ENCODE peak calls at places on chromosome 21, in five cellular contexts. T is K562, E is transverse colon, Q is HepG2, A is tibial nerve. H is an unnamed sample. For H3K4me1, the result is how much of the 10 kb centered on the place peaks cover.

GRCh38 chr21:44438531-44439210 is 16.6 kb upstream of the LRRC3 start:
- DNase-seq in E (peak), Q (no peak), A (no peak), T (no peak), H (peak)

GRCh38 chr21:45285266-45285931 is 2.3 kb downstream of the POFUT2 start:
- DNase-seq in E (peak), A (peak), T (no peak), Q (no peak), H (peak)

GRCh38 chr21:43917515-43918384 is 52.7 kb downstream of the AGPAT3 start:
- DNase-seq in Q (peak), T (peak), E (peak), A (no peak), H (peak)

GRCh38 chr21:44390886-44391285 is 37.5 kb downstream of the TRPM2 start:
- DNase-seq in Q (no peak), E (no peak), A (no peak), T (no peak), H (no peak)

GRCh38 chr21:31201144-31201543 is 142.9 kb downstream of the TIAM1 start:
- DNase-seq in Q (no peak), E (no peak), A (no peak), T (no peak), H (no peak)

GRCh38 chr21:43209575-43210453 is 41.0 kb downstream of the CRYAA start:
- DNase-seq in A (peak), E (no peak), T (no peak), Q (peak), H (no peak)

GRCh38 chr21:31459457-31459856 is 115.4 kb upstream of the TIAM1 start:
- DNase-seq in A (no peak), T (peak), E (no peak), Q (no peak), H (no peak)

GRCh38 chr21:25421327-25422028 is 185.8 kb downstream of the MRPL39 start:
- DNase-seq in E (peak), Q (no peak), A (no peak), T (no peak), H (peak)

GRCh38 chr21:14762734-14763694 is 216.9 kb upstream of the SAMSN1 start:
- DNase-seq in E (no peak), T (peak), A (no peak), Q (no peak), H (no peak)

GRCh38 chr21:19712441-19712840 is 1285.8 kb upstream of the NCAM2 start:
- DNase-seq in T (no peak), Q (no peak), E (no peak), A (no peak), H (no peak)

GRCh38 chr21:44516342-44516741 is 23.7 kb downstream of the KRTAP10-1 start:
- DNase-seq in A (no peak), E (no peak), Q (no peak), T (no peak), H (no peak)

GRCh38 chr21:45897191-45898027 is 84.2 kb upstream of the COL6A1 start:
- DNase-seq in A (no peak), Q (no peak), E (no peak), T (no peak), H (no peak)

GRCh38 chr21:46388206-46388880 is 64.4 kb downstream of the PCNT start:
- DNase-seq in E (no peak), T (no peak), Q (no peak), A (no peak), H (no peak)

GRCh38 chr21:33673473-33673872 is 31.2 kb downstream of the ITSN1 start:
- DNase-seq in T (no peak), A (no peak), E (no peak), Q (no peak), H (no peak)

GRCh38 chr21:25791321-25791720 is 56.5 kb downstream of the GABPA start:
- DNase-seq in A (no peak), T (no peak), E (no peak), Q (peak), H (no peak)

GRCh38 chr21:29238052-29238966 is 60.4 kb upstream of the BACH1 start:
- DNase-seq in T (no peak), Q (no peak), E (no peak), A (no peak), H (no peak)

GRCh38 chr21:31730687-31731111 is 1.2 kb downstream of the SCAF4 start:
- DNase-seq in T (peak), Q (peak), A (no peak), E (no peak), H (no peak)

GRCh38 chr21:46150073-46150472 is 5.3 kb downstream of the FTCD start:
- DNase-seq in A (peak), E (peak), T (no peak), Q (no peak), H (no peak)

GRCh38 chr21:44051462-44051941 is 39.4 kb downstream of the TRAPPC10 start:
- DNase-seq in T (no peak), A (no peak), Q (no peak), E (no peak), H (no peak)

GRCh38 chr21:29335720-29336119 is 37.0 kb downstream of the BACH1 start:
- DNase-seq in Q (no peak), E (no peak), A (no peak), T (no peak), H (no peak)

GRCh38 chr21:23811802-23812201 is 1795.5 kb downstream of the MRPL39 start:
- DNase-seq in T (no peak), Q (no peak), A (no peak), E (no peak), H (no peak)

GRCh38 chr21:14881863-14882262 is 182.9 kb downstream of the NRIP1 start:
- DNase-seq in E (no peak), A (no peak), T (no peak), Q (no peak), H (no peak)

GRCh38 chr21:33449650-33450049 is 30.1 kb downstream of the TMEM50B start:
- DNase-seq in T (no peak), Q (no peak), A (no peak), E (no peak), H (no peak)

GRCh38 chr21:28776251-28776650 is 216.4 kb downstream of the LTN1 start:
- DNase-seq in Q (no peak), A (no peak), T (no peak), E (no peak), H (no peak)

GRCh38 chr21:29376556-29376955 is 77.8 kb downstream of the BACH1 start:
- DNase-seq in T (peak), A (no peak), Q (peak), E (peak), H (peak)

GRCh38 chr21:35202431-35202830 is 153.3 kb upstream of the RUNX1 start:
- DNase-seq in Q (no peak), E (no peak), A (no peak), T (no peak), H (no peak)

GRCh38 chr21:33885158-33885514 is 30.5 kb downstream of the ATP5PO start:
- DNase-seq in E (no peak), A (no peak), T (no peak), Q (no peak), H (no peak)

GRCh38 chr21:32515869-32516268 is 69.5 kb downstream of the TCP10L start:
- DNase-seq in T (no peak), A (no peak), E (no peak), Q (no peak), H (no peak)

GRCh38 chr21:44946254-44947041 is 6.6 kb downstream of the SLX9 start:
- DNase-seq in Q (no peak), T (no peak), E (no peak), A (no peak), H (no peak)

GRCh38 chr21:26842976-26843911 is 2.0 kb downstream of the ADAMTS1 start:
- DNase-seq in E (peak), A (peak), Q (no peak), T (no peak), H (peak)
- TF ChIP-seq EP300 in E (no peak), A (no peak), Q (no peak), T (no peak), H (peak)

GRCh38 chr21:38807481-38807880 is 1.8 kb downstream of the ETS2 start:
- DNase-seq in E (no peak), T (no peak), Q (no peak), A (no peak), H (no peak)
- H3K4me3 ChIP-seq in E (peak), T (peak), Q (peak), A (peak), H (peak)

DNA sequence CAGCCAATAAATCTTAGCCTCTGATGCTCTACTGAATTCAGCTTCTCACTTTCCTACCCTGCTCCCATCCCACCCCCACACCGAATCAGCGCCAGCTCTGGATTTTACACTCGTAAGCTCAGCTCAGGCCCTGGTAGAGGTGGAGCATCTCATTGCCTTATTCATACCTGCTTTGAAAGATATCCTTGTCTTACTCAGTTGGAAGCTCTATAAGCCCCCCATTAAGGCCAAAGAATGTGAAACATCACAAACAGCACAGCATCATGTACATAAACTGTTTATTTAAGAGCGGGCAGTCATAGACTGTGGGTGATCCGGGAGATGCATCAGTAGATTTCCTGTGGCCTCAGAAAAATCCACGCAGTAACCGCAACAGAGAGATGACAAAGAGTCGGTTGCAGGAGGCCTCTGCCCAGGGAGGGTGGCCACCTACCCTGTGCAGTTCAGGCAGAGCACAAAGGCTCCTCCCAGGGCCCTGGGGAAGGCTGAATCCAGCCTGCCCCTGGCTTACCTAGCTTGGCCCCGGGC is 36.4 kb upstream of the ETS2 start:
- DNase-seq in Q (no peak), T (no peak), A (no peak), E (no peak), H (no peak)
- H3K4me1 ChIP-seq in Q (under half), T (under half), A (under half), E (under half), H (under half)

GRCh38 chr21:41768371-41769042 is 1.7 kb upstream of the RIPK4 start:
- DNase-seq in Q (peak), E (peak), A (no peak), T (no peak), H (peak)

GRCh38 chr21:41767606-41768370 is 936 bp upstream of the RIPK4 start:
- DNase-seq in Q (no peak), A (no peak), E (no peak), T (no peak), H (no peak)

GRCh38 chr21:41765393-41765950 is 1.4 kb downstream of the RIPK4 start:
- DNase-seq in A (no peak), Q (no peak), E (no peak), T (no peak), H (no peak)

GRCh38 chr21:41766051-41766882 is 585 bp downstream of the RIPK4 start:
- DNase-seq in T (no peak), E (no peak), Q (no peak), A (no peak), H (no peak)

DNA sequence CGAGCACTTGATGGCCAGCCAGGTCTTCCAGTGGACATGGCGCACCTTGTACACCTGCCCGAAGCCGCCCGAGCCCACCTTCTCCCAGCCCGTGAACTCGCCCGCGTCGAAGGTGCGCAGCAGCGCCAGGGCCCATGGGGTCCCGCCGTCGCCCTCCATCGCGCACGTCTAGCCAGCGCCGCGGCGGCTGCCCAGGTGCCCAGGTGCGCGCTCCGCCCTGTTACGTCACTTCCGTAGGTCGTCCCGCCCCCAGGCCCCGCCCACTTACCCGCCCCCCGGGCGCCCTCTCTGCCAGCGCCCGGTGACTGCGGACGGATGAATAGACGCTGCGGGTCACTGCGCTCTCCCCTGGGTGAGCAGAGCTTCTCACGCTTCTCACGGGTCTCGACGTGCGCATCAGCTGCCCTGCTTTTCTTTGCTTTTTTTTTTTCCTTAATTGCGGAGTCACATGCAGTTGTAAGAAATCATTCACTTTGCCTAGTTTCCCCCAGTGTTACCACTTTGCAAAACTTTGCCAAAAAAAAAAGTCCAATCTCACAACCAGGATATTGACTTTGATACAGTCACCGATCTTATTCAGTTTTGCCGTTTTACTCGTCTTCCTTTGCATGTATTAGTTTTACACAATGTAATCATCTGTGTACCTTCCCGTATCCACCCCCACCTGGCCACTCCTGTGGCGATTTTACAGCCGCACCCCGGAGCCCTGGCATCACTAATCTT is at the start of gene RIPK4:
- DNase-seq in E (peak), T (no peak), A (no peak), Q (peak), H (peak)
- TF ChIP-seq EP300 in E (no peak), T (no peak), A (no peak), Q (no peak), H (no peak)

DNA sequence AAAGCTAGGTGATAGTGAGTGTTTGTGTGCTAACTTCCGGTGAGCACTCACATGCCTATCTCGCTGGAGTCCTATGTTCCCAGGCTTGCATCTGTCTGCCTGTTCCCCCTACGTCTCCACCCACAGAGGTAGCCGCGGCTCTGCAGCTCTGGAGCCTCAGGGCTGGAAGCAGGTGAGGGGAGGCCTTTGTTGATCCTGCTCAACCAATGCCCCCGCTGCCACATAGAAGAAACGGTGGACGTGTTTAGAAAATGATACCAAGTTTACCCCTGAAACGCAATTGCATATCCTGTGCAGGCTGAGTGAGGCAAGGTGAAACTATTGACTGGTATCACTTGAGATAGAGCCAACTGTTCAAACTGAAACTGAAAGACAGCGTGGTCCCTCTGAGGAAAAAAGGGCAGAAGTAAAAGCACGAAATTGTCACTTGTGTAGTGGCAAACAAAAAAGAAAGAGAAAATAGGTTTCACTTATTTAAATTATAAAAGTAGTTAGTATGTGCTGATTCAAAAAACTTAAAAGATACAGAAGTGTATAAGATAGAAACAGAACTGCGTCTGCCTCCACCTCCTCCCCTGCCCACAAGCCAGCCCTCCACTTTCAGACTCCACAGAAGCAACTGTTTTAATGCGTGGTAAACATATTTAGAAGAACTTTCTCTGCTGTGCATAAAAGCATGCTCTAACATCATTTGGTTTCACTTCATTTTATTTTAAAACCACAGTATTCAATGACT is 38.6 kb upstream of the ETS2 start:
- DNase-seq in Q (peak), A (no peak), E (peak), T (no peak), H (peak)
- H3K4me3 ChIP-seq in Q (peak), A (peak), E (peak), T (no peak), H (peak)

H was measured in stomach.